ENCODE peak calls at places on chromosomes 13 and 19, in eight cellular contexts. U, A, W, X, R, B, C and N are unnamed samples.

GRCh38 chr19:55813906-55814305 is 17.9 kb downstream of the NLRP11 start:
- DNase-seq in R (no peak), A (no peak), X (no peak), B (no peak), W (no peak), C (no peak), U (no peak), N (no peak)

GRCh38 chr19:13507053-13507611 is 853 bp upstream of the CACNA1A start:
- DNase-seq in X (no peak), U (no peak), C (no peak), R (no peak), W (no peak), A (peak), B (no peak), N (peak)

GRCh38 chr13:47890146-47890814 is 110.8 kb downstream of the SUCLA2 start:
- DNase-seq in U (no peak), X (no peak), A (peak), R (no peak), C (no peak), W (no peak), B (no peak), N (no peak)

GRCh38 chr13:40639226-40639681 is 27.2 kb downstream of the FOXO1 start:
- DNase-seq in R (no peak), W (peak), X (no peak), A (peak), U (no peak), C (no peak), B (no peak), N (no peak)

GRCh38 chr13:30816733-30817132 is 81.4 kb downstream of the ALOX5AP start:
- DNase-seq in B (no peak), U (no peak), R (no peak), A (no peak), X (no peak), W (no peak), C (no peak), N (no peak)

GRCh38 chr19:13002389-13002898 is 7.2 kb downstream of the NFIX start:
- DNase-seq in U (no peak), B (no peak), C (no peak), W (no peak), R (no peak), A (peak), X (no peak), N (no peak)

GRCh38 chr13:34849406-34849805 is 92.7 kb upstream of the NBEA start:
- DNase-seq in C (no peak), U (no peak), W (no peak), B (no peak), R (no peak), A (no peak), X (no peak), N (no peak)

GRCh38 chr19:40542197-40542859 is 34.3 kb upstream of the SHKBP1 start:
- DNase-seq in X (no peak), C (peak), A (peak), U (peak), R (no peak), B (peak), W (peak), N (no peak)

GRCh38 chr13:101190976-101191375 is 225.3 kb downstream of the NALCN start:
- DNase-seq in W (no peak), X (no peak), U (no peak), B (no peak), A (no peak), R (no peak), C (no peak), N (no peak)

GRCh38 chr13:89750371-89750770 is 1597.1 kb upstream of the MIR17HG start:
- DNase-seq in C (no peak), X (no peak), A (no peak), R (no peak), U (no peak), B (no peak), W (no peak), N (no peak)

GRCh38 chr19:40512473-40513344 is 45.9 kb downstream of the SPTBN4 start:
- DNase-seq in B (no peak), U (no peak), X (no peak), C (no peak), W (no peak), R (no peak), A (peak), N (no peak)

GRCh38 chr13:43042410-43042921 is 19.1 kb downstream of the DNAJC15 start:
- DNase-seq in X (no peak), B (no peak), U (no peak), A (peak), C (no peak), W (no peak), R (no peak), N (no peak)

GRCh38 chr13:84653915-84654534 is 771.8 kb upstream of the SLITRK1 start:
- DNase-seq in C (peak), X (no peak), U (no peak), W (no peak), A (no peak), R (no peak), B (no peak), N (no peak)

GRCh38 chr13:76939215-76939614 is 9.1 kb upstream of the ACOD1 start:
- DNase-seq in C (no peak), R (no peak), W (no peak), X (no peak), U (no peak), B (no peak), A (peak), N (no peak)

GRCh38 chr19:51079486-51080110 is 3.1 kb downstream of the KLK14 start:
- DNase-seq in U (no peak), B (no peak), C (no peak), W (no peak), R (no peak), A (no peak), X (no peak), N (no peak)

GRCh38 chr19:42284066-42284501 is 15.0 kb downstream of the CIC start:
- DNase-seq in W (peak), R (peak), B (peak), A (peak), C (peak), U (peak), X (peak), N (no peak)

GRCh38 chr13:35293579-35293978 is 182.9 kb downstream of the MAB21L1 start:
- DNase-seq in B (no peak), U (no peak), X (no peak), W (no peak), C (no peak), A (no peak), R (no peak), N (no peak)

GRCh38 chr19:50838239-50838638 is 4.9 kb upstream of the KLK15 start:
- DNase-seq in B (no peak), W (no peak), C (no peak), X (peak), U (no peak), R (no peak), A (peak), N (no peak)

GRCh38 chr13:34255695-34256094 is 437.7 kb downstream of the RFC3 start:
- DNase-seq in R (no peak), U (no peak), B (no peak), C (no peak), W (no peak), X (no peak), A (no peak), N (no peak)

GRCh38 chr19:3479819-3480215 is 508 bp downstream of the SMIM24 start:
- DNase-seq in C (no peak), U (no peak), W (no peak), A (no peak), B (peak), X (no peak), R (peak), N (no peak)

GRCh38 chr19:45216677-45217076 is 28.5 kb downstream of the EXOC3L2 start:
- DNase-seq in B (no peak), C (no peak), U (no peak), R (peak), X (no peak), W (no peak), A (no peak), N (no peak)

GRCh38 chr19:45218426-45218825 is 26.8 kb downstream of the EXOC3L2 start:
- DNase-seq in A (no peak), C (no peak), X (no peak), B (no peak), R (no peak), W (no peak), U (no peak), N (no peak)

GRCh38 chr19:45218887-45219780 is 26.1 kb downstream of the EXOC3L2 start:
- DNase-seq in B (no peak), X (no peak), W (no peak), U (no peak), R (no peak), C (no peak), A (peak), N (no peak)

GRCh38 chr19:45217193-45217956 is 27.8 kb downstream of the EXOC3L2 start:
- DNase-seq in B (no peak), X (no peak), C (no peak), U (no peak), R (no peak), W (no peak), A (peak), N (no peak)

GRCh38 chr19:45217957-45218334 is 27.3 kb downstream of the EXOC3L2 start:
- DNase-seq in W (no peak), B (no peak), A (no peak), U (no peak), R (no peak), X (no peak), C (no peak), N (no peak)
- H3K4me3 ChIP-seq in W (no peak), B (no peak), A (no peak), U (no peak), R (no peak), X (no peak), C (no peak), N (no peak)

GRCh38 chr19:18041054-18041453 is 33.1 kb downstream of the ARRDC2 start:
- DNase-seq in R (no peak), W (no peak), X (no peak), U (no peak), B (no peak), A (no peak), C (no peak), N (no peak)

GRCh38 chr19:18046066-18046718 is 38.2 kb downstream of the ARRDC2 start:
- DNase-seq in A (peak), B (no peak), C (no peak), X (no peak), U (no peak), W (peak), R (no peak), N (peak)

GRCh38 chr19:18049390-18049789 is 37.3 kb downstream of the IL12RB1 start:
- DNase-seq in U (peak), X (no peak), B (peak), C (peak), A (peak), R (no peak), W (peak), N (no peak)

GRCh38 chr19:18044825-18045304 is 36.9 kb downstream of the ARRDC2 start:
- DNase-seq in R (no peak), C (peak), U (peak), A (peak), X (no peak), B (peak), W (peak), N (peak)

DNA sequence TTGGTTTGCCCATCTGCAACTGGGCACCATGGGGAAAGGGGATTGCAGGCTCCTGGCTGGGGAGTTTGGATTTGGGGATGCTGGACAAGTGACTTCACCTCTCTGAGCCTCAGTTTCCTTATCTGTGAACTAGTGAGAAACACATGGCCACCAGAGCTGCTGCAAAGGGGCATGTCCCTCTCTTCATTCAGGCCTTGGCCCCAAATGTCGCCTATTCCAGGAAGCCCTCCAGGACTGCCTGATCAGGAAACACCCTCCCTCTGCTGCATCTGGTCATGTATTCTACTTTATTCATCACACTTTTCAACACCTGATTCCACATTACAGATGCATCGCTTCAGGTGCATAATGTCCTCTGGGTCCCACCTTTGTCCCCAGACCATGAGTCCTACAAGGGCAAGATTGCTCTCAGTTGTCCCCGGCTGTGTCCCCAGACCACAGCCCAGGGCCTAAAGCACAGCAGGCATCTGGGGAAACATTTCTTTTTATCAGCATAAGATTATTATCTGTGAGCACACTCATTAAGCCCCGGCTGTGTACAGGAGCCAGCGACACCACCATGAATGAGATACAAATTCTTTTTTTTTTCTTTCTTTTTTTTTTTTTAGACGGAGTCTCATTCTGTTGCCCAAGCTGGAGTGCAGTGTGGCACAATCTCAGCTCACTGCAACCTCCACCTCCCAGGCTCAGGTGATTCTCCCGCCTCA is 37.5 kb downstream of the ARRDC2 start:
- DNase-seq in X (no peak), U (no peak), A (no peak), R (no peak), B (no peak), W (no peak), C (no peak), N (no peak)
- H3K4me3 ChIP-seq in X (no peak), U (peak), A (peak), R (no peak), B (no peak), W (no peak), C (peak), N (peak)

GRCh38 chr13:29427937-29428309 is 167.6 kb downstream of the SLC7A1 start:
- DNase-seq in A (no peak), W (no peak), R (no peak), C (no peak), U (no peak), X (no peak), B (no peak), N (no peak)
- H3K4me3 ChIP-seq in A (peak), W (no peak), R (peak), C (peak), U (peak), X (peak), B (no peak), N (peak)

DNA sequence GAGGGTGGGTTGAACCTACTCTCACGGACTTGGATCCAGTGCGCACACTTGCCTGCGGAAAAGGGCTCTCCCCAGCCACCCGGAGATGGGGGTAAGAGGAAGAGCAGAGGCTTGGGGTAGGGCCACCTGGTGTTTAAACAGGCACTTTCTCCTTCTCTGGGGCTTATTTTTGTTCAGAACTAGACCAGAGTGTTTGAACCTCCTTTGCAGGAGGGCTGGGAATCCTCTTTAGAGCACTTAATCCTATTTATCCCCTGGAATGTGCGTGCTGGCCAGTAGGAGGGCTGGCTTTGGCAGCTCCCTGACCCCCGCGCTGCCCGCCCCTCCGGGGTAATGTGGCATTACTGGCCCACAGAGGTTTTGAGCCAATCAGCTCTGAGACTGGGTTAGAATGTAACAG is 2.0 kb downstream of the RGS9BP start:
- DNase-seq in U (no peak), W (no peak), R (peak), X (no peak), B (no peak), C (no peak), A (no peak), N (no peak)
- H3K4me3 ChIP-seq in U (no peak), W (no peak), R (peak), X (no peak), B (no peak), C (no peak), A (no peak), N (no peak)